ENCODE peak calls at places on chromosomes 13 and 19, in nine cellular contexts. F, C, E, Q, X, R, J, D and T are unnamed samples.

GRCh38 chr13:80454245-80454644 is 113.3 kb upstream of the SPRY2 start:
- DNase-seq in F (no peak), C (no peak), E (no peak), Q (no peak), X (no peak), R (peak), J (no peak), D (no peak), T (no peak)

GRCh38 chr19:40740747-40741146 is 9.5 kb downstream of the ACTMAP start:
- DNase-seq in F (no peak), C (no peak), E (no peak), Q (no peak), X (no peak), R (no peak), J (peak), D (no peak), T (peak)

GRCh38 chr19:50352242-50352641 is 13.2 kb downstream of the NAPSA start:
- DNase-seq in F (no peak), C (no peak), E (no peak), Q (no peak), X (no peak), R (no peak), J (no peak), D (no peak), T (no peak)

GRCh38 chr19:51514866-51515481 is 13.4 kb upstream of the SIGLEC12 start:
- DNase-seq in F (peak), C (no peak), E (no peak), Q (no peak), X (peak), R (peak), J (no peak), D (peak), T (no peak)

GRCh38 chr19:13847900-13848677 is 28.8 kb upstream of the NANOS3 start:
- DNase-seq in F (no peak), C (no peak), E (no peak), Q (no peak), X (no peak), R (no peak), J (no peak), D (no peak), T (no peak)

GRCh38 chr13:112072531-112073244 is 5.7 kb downstream of the SOX1 start:
- DNase-seq in F (no peak), C (no peak), E (no peak), Q (no peak), X (no peak), R (no peak), J (no peak), D (no peak), T (no peak)

GRCh38 chr19:6772028-6772865 is at the start of gene VAV1:
- DNase-seq in F (no peak), C (no peak), E (peak), Q (peak), X (no peak), R (no peak), J (no peak), D (peak), T (no peak)

GRCh38 chr19:1862424-1863307 is 713 bp downstream of the KLF16 start:
- DNase-seq in F (no peak), C (peak), E (no peak), Q (no peak), X (no peak), R (no peak), J (no peak), D (peak), T (no peak)

GRCh38 chr13:73698859-73699258 is 435.3 kb downstream of the KLF12 start:
- DNase-seq in F (no peak), C (no peak), E (no peak), Q (no peak), X (no peak), R (peak), J (no peak), D (no peak), T (no peak)

GRCh38 chr19:3404324-3405260 is 38.2 kb downstream of the NFIC start:
- DNase-seq in F (no peak), C (peak), E (peak), Q (no peak), X (peak), R (peak), J (peak), D (no peak), T (peak)

GRCh38 chr19:5563941-5564612 is 3.7 kb downstream of the TINCR start:
- DNase-seq in F (peak), C (no peak), E (no peak), Q (no peak), X (no peak), R (peak), J (no peak), D (no peak), T (no peak)

GRCh38 chr13:113656015-113656588 is 1.9 kb downstream of the ATP4B start:
- DNase-seq in F (no peak), C (no peak), E (peak), Q (no peak), X (no peak), R (no peak), J (no peak), D (no peak), T (peak)

GRCh38 chr13:49828452-49828851 is 36.0 kb upstream of the KPNA3 start:
- DNase-seq in F (no peak), C (no peak), E (no peak), Q (no peak), X (no peak), R (no peak), J (no peak), D (no peak), T (no peak)
- TF ChIP-seq CTCF in F (no peak), C (no peak), E (no peak), Q (no peak), X (no peak), R (no peak), J (no peak), D (no peak), T (no peak)

GRCh38 chr19:12597594-12597993 is 13.0 kb downstream of the ZNF490 start:
- DNase-seq in F (no peak), C (no peak), E (peak), Q (no peak), X (no peak), R (no peak), J (no peak), D (no peak), T (no peak)
- TF ChIP-seq POLR2A in F (no peak), C (no peak), E (no peak), Q (no peak), X (no peak), R (no peak), J (no peak), D (no peak), T (no peak)

DNA sequence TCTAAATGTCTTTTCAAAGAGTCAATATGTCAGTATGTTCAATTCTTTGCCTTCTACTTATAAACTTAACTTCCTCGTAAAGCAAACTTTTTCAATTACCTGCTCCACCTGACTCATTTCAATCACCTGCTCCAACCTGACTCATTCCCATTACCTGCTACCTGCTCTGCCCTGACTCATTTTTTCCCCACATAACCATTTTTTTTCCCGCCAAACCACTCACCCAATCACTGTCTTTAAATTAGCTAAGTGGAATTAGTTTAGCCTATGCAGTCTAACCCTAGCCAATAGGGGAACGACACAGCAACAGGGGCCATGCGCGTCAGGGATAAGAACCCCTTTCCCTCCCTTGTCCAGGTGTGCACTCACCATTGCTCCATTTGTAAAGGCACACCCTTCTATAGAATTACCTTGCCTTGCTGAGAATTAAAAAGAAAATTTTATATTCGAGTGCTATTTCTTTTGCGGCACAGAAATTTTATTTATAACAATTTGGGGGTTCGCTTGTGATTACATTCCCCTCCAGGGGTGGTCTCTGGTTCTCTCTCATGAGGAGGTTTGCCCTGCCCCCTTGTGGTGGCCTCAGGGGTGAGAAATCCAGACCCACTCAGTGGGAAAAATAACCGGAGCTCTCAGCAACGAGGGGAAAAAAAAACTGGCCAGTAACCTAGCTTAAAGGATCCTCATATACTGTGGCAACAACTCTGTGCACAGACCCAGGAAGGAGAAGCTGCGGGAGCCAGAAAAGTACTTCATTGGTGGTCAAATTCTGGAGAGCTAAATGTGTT is 193.1 kb downstream of the ZNF486 start:
- DNase-seq in F (no peak), C (no peak), E (no peak), Q (no peak), X (no peak), R (no peak), J (no peak), D (no peak), T (no peak)
- TF ChIP-seq CTCF in F (no peak), C (no peak), E (no peak), Q (no peak), X (no peak), R (no peak), J (no peak), D (no peak), T (no peak)

GRCh38 chr19:43826787-43827754 is at the start of gene ZNF283:
- DNase-seq in F (peak), C (peak), E (peak), Q (peak), X (peak), R (peak), J (peak), D (peak), T (peak)
- TF ChIP-seq POLR2A in F (no peak), C (no peak), E (no peak), Q (no peak), X (peak), R (no peak), J (no peak), D (peak), T (no peak)

GRCh38 chr13:40813662-40814454 is 24.4 kb downstream of the SLC25A15 start:
- DNase-seq in F (no peak), C (no peak), E (no peak), Q (no peak), X (peak), R (peak), J (no peak), D (no peak), T (no peak)
- TF ChIP-seq CTCF in F (no peak), C (no peak), E (peak), Q (peak), X (peak), R (peak), J (no peak), D (peak), T (peak)

GRCh38 chr13:50130686-50131051 is 115.4 kb downstream of the KCNRG start:
- DNase-seq in F (peak), C (no peak), E (peak), Q (no peak), X (peak), R (peak), J (no peak), D (no peak), T (no peak)
- TF ChIP-seq POLR2A in F (no peak), C (no peak), E (no peak), Q (no peak), X (no peak), R (no peak), J (peak), D (no peak), T (peak)

GRCh38 chr19:843180-843835 is 2.5 kb downstream of the PRTN3 start:
- DNase-seq in F (no peak), C (no peak), E (no peak), Q (no peak), X (no peak), R (no peak), J (no peak), D (peak), T (no peak)
- TF ChIP-seq CTCF in F (no peak), C (no peak), E (no peak), Q (peak), X (no peak), R (no peak), J (no peak), D (no peak), T (no peak)

GRCh38 chr13:99496322-99497142 is 4.7 kb upstream of the TM9SF2 start:
- DNase-seq in F (no peak), C (peak), E (peak), Q (peak), X (peak), R (peak), J (peak), D (peak), T (no peak)
- TF ChIP-seq POLR2A in F (no peak), C (no peak), E (peak), Q (peak), X (no peak), R (no peak), J (no peak), D (peak), T (peak)

GRCh38 chr19:383922-384800 is 24.8 kb downstream of the C2CD4C start:
- DNase-seq in F (no peak), C (no peak), E (no peak), Q (no peak), X (peak), R (no peak), J (no peak), D (peak), T (no peak)
- TF ChIP-seq CTCF in F (peak), C (no peak), E (no peak), Q (peak), X (peak), R (peak), J (peak), D (peak), T (peak)

DNA sequence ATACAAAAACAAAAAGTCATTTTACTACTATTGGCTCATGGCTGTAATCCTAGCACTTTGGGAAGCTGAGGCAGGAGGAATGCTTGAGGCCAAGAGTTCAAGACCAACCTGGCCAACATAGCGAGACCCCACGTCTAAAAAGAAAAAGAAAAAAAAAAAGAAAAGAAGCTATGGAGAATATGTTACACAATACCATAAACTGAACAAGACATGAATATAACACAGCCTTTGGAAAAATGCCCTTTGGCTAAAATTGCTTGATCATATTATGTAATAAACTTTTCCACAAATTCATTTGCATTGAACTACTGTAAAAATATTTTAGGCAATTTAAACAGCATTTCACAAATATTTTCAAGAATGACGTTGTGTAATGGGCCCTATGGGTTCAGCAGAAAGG is 3.7 kb upstream of the ZNF415 start:
- DNase-seq in F (no peak), C (no peak), E (no peak), Q (no peak), X (no peak), R (no peak), J (no peak), D (no peak), T (no peak)
- TF ChIP-seq POLR2A in F (no peak), C (no peak), E (no peak), Q (no peak), X (no peak), R (no peak), J (no peak), D (no peak), T (no peak)